ENCODE peak calls at places on chromosomes 4 and X, in four cellular contexts. U is mesenchymal stem cell, N is H1, S is IMR-90. F is an unnamed sample.

GRCh38 chr4:61395754-61396153 is 195.6 kb downstream of the ADGRL3 start:
- DNase-seq in U (no peak), N (no peak), S (no peak), F (no peak)

GRCh38 chr4:6546681-6547447 is 28.1 kb upstream of the MAN2B2 start:
- DNase-seq in S (peak; percentile 72), U (peak; percentile 71), N (peak; percentile 69), F (peak; percentile 86)

GRCh38 chrX:66046612-66047235 is 6.8 kb upstream of the VSIG4 start:
- DNase-seq in S (no peak), N (no peak), U (no peak), F (no peak)

GRCh38 chr4:13611283-13611842 is 16.2 kb downstream of the BOD1L1 start:
- DNase-seq in U (peak; percentile 61), N (no peak), S (peak; percentile 85), F (no peak)

GRCh38 chrX:141839856-141840255 is 1.7 kb downstream of the MAGEC3 start:
- DNase-seq in S (no peak), N (no peak), U (no peak), F (no peak)

GRCh38 chr4:76744253-76744921 is 153.6 kb downstream of the SOWAHB start:
- DNase-seq in U (peak; percentile 65), S (peak; percentile 83), N (no peak), F (no peak)

GRCh38 chr4:157282019-157282418 is 61.5 kb downstream of the GRIA2 start:
- DNase-seq in U (no peak), N (no peak), S (no peak), F (no peak)

GRCh38 chrX:125205918-125206665 is 113.6 kb upstream of the TEX13C start:
- DNase-seq in N (peak; percentile 45), U (no peak), S (no peak), F (no peak)

GRCh38 chr4:187413564-187414358 is 581.8 kb upstream of the ZFP42 start:
- DNase-seq in N (no peak), S (no peak), U (no peak), F (no peak)

GRCh38 chrX:12974217-12974796 is 603 bp upstream of the TMSB4X start:
- DNase-seq in S (peak; percentile 54), N (peak; percentile 49), U (peak; percentile 69), F (peak; percentile 20)

GRCh38 chrX:72676465-72676864 is 37.6 kb downstream of the PHKA1 start:
- DNase-seq in S (no peak), U (no peak), N (no peak), F (no peak)

GRCh38 chrX:101370888-101371504 is 15.0 kb downstream of the BTK start:
- DNase-seq in N (no peak), U (no peak), S (no peak), F (no peak)

GRCh38 chr4:128823025-128823661 is 13.6 kb downstream of the JADE1 start:
- DNase-seq in S (peak; percentile 98), N (no peak), U (peak; percentile 84), F (no peak)

GRCh38 chr4:7719354-7720174 is 220.1 kb downstream of the AFAP1 start:
- DNase-seq in U (peak; percentile 42), S (no peak), N (peak; percentile 96), F (peak; percentile 73)

GRCh38 chrX:76220856-76221255 is 48.0 kb downstream of the PBDC1 start:
- DNase-seq in U (no peak), N (no peak), S (no peak), F (no peak)

GRCh38 chr4:55947254-55947882 is 1.4 kb upstream of the CEP135 start:
- DNase-seq in N (no peak), S (peak; percentile 36), U (peak; percentile 53), F (no peak)

GRCh38 chrX:132745593-132745992 is 212.8 kb downstream of the HS6ST2 start:
- DNase-seq in S (no peak), U (no peak), N (no peak), F (no peak)

GRCh38 chr4:94412019-94413017 is 39.4 kb upstream of the PDLIM5 start:
- DNase-seq in N (no peak), S (peak; percentile 79), U (peak; percentile 69), F (no peak)

DNA sequence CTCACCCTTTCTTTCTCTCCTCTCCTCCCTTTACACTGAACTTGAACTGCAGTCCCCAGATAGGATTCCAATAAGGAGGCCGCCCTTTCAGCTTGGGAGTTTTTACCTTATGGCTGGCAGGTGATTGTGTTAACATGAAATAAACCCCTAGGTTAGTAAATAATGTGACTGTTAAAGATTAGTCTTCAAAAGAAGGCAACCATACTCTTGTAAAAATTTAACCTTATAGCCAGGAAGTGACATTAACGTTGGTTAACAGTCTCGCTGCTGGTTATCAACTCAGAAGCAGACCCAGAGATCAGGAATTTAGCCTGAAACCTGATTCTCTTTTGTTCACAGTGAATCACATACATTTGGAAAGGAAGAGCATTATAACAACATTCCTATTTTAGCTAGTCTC is 15.2 kb downstream of the FHDC1 start:
- DNase-seq in N (no peak), S (peak; percentile 61), U (no peak), F (no peak)
- H3K4me3 ChIP-seq in N (no peak overlapping the region), S (no peak overlapping the region), U (no peak overlapping the region), F (no peak overlapping the region)

GRCh38 chr4:87864321-87864720 is 31.6 kb downstream of the MEPE start:
- DNase-seq in N (no peak), U (no peak), S (no peak), F (no peak)

GRCh38 chr4:87863486-87863885 is 30.7 kb downstream of the MEPE start:
- DNase-seq in N (no peak), S (no peak), U (no peak), F (no peak)

GRCh38 chr4:87862236-87862635 is 29.5 kb downstream of the MEPE start:
- DNase-seq in N (no peak), U (no peak), S (no peak), F (no peak)

GRCh38 chr4:87865960-87866598 is 33.3 kb downstream of the MEPE start:
- DNase-seq in S (peak; percentile 28), U (peak; percentile 29), N (no peak), F (no peak)

GRCh38 chr4:87865288-87865687 is 32.5 kb downstream of the MEPE start:
- DNase-seq in S (no peak), N (no peak), U (peak; percentile 14), F (no peak)
- H2BK15ac ChIP-seq in S (no peak overlapping the region), N (no peak overlapping the region), U (no peak overlapping the region), F (no peak overlapping the region)

GRCh38 chr4:122827258-122827887 is 742 bp downstream of the FGF2 start:
- DNase-seq in S (peak; percentile 25), N (no peak), U (peak; percentile 62), F (peak; percentile 23)
- H3K4me3 ChIP-seq in S (peak overlapping the region; percentile 99), N (peak overlapping the region; percentile 87), U (peak overlapping the region; percentile 91), F (peak overlapping the region; percentile 100)

DNA sequence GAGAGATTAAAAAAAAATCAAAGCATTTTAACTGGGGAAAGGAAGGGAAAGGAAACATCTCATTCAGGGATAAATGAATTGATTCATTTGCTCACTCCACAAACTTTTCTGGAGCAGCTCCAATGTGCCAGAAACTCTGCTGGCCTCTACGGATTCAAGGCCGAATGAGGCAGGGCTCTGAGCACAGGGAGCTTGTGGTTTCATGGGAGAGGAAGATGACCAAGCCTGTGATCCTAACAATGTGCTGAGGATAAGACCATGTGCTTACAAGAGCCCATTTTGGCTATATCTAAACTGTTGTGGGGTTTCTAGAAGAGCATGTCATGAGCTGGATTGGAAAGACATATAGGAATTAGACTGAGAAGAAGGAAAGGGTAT is 137.5 kb downstream of the ZNF674 start:
- DNase-seq in U (no peak), S (peak; percentile 31), N (no peak), F (no peak)
- H2BK15ac ChIP-seq in U (no peak overlapping the region), S (no peak overlapping the region), N (no peak overlapping the region), F (no peak overlapping the region)

GRCh38 chrX:48854898-48855297 is 19.5 kb upstream of the PCSK1N start:
- DNase-seq in N (no peak), U (peak; percentile 28), S (no peak), F (no peak)
- H3K4me3 ChIP-seq in N (no peak overlapping the region), U (no peak overlapping the region), S (no peak overlapping the region), F (no peak overlapping the region)

DNA sequence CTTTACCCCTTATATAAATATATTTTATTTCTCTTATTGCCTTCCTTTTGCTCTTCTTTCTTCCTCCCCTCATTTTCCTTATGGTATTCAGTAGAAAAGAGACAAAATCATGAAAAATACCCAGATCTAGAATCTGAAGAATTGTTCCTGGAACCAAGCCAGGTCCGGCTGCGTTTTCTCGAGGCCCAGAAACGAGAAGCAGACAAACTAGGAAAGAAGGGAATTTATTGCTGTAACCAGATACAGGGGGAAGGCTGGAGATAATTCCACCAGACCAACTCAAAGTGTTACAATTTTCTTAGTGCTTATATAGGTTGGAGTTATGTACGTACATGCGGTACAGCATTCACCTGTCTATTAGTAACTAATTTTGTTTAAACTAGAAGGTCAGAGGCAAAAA is 328.7 kb downstream of the GABRG1 start:
- DNase-seq in N (no peak), U (no peak), S (no peak), F (no peak)
- H2BK15ac ChIP-seq in N (no peak overlapping the region), U (no peak overlapping the region), S (no peak overlapping the region), F (no peak overlapping the region)

GRCh38 chr4:47642985-47643745 is 158.1 kb downstream of the ATP10D start:
- DNase-seq in U (peak; percentile 23), N (no peak), S (peak; percentile 55), F (no peak)

GRCh38 chr4:47643845-47644244 is 158.8 kb downstream of the ATP10D start:
- DNase-seq in N (no peak), U (no peak), S (no peak), F (no peak)

GRCh38 chr4:47640911-47641310 is 155.8 kb downstream of the ATP10D start:
- DNase-seq in U (no peak), S (peak; percentile 46), N (no peak), F (no peak)

GRCh38 chr4:47639531-47639930 is 154.5 kb downstream of the ATP10D start:
- DNase-seq in N (no peak), U (peak; percentile 24), S (peak; percentile 65), F (no peak)

GRCh38 chr4:47641755-47642154 is 156.7 kb downstream of the ATP10D start:
- DNase-seq in S (peak; percentile 37), N (no peak), U (peak; percentile 16), F (no peak)
- H3K4me3 ChIP-seq in S (no peak overlapping the region), N (no peak overlapping the region), U (no peak overlapping the region), F (no peak overlapping the region)